ENCODE peak calls at places on chromosomes 4 and X, in seven cellular contexts. P is kidney epithelial cell, J is putamen, S is Calu3, C is tibial artery, G is lower leg skin, V is T-cell. H is an unnamed sample.

GRCh38 chrX:129772796-129773431 is 6.8 kb upstream of the SASH3 start:
- DNase-seq in G (peak; percentile 45), J (peak; percentile 21), P (no peak), V (peak; percentile 40), C (peak; percentile 53), S (no peak), H (peak; percentile 76)

GRCh38 chrX:22300130-22300529 is 27.4 kb downstream of the CBLL2 start:
- DNase-seq in V (no peak), J (peak; percentile 29), S (peak; percentile 1), P (peak; percentile 29), C (no peak), G (no peak), H (peak; percentile 11)

GRCh38 chrX:109199726-109200125 is 282.2 kb downstream of the GUCY2F start:
- DNase-seq in P (no peak), S (no peak), G (no peak), C (no peak), J (no peak), V (no peak), H (no peak)

GRCh38 chr4:147842573-147842972 is 110.7 kb downstream of the ARHGAP10 start:
- DNase-seq in J (peak; percentile 86), V (no peak), C (no peak), G (no peak), S (no peak), P (no peak), H (no peak)

GRCh38 chr4:154164931-154165839 is 326.4 kb downstream of the DCHS2 start:
- DNase-seq in C (peak; percentile 49), G (peak; percentile 23), J (no peak), V (no peak), S (peak; percentile 12), P (peak; percentile 94), H (no peak)

GRCh38 chr4:7904942-7905341 is 34.7 kb downstream of the AFAP1 start:
- DNase-seq in P (no peak), S (no peak), J (peak; percentile 79), C (no peak), V (no peak), G (no peak), H (no peak)

GRCh38 chr4:145618912-145619638 is at the start of gene MMAA:
- DNase-seq in V (peak; percentile 90), S (peak; percentile 94), J (peak; percentile 94), C (peak; percentile 93), G (peak; percentile 91), P (peak; percentile 67), H (peak; percentile 89)

GRCh38 chrX:39563189-39563588 is 534.6 kb downstream of the BCOR start:
- DNase-seq in V (no peak), S (no peak), P (no peak), G (no peak), C (no peak), J (no peak), H (no peak)

GRCh38 chrX:152927858-152928760 is 30.2 kb downstream of the ZNF185 start:
- DNase-seq in S (no peak), V (no peak), G (no peak), P (no peak), C (no peak), J (peak; percentile 73), H (peak; percentile 52)

GRCh38 chr4:128737098-128737513 is 72.4 kb upstream of the JADE1 start:
- DNase-seq in G (no peak), C (no peak), V (no peak), S (no peak), P (no peak), J (no peak), H (no peak)

GRCh38 chr4:36332023-36332781 is 50.8 kb downstream of the DTHD1 start:
- DNase-seq in P (no peak), S (no peak), G (no peak), J (peak; percentile 94), V (no peak), C (no peak), H (peak; percentile 98)

GRCh38 chr4:7841071-7841470 is 98.6 kb downstream of the AFAP1 start:
- DNase-seq in G (no peak), J (no peak), P (no peak), S (no peak), C (no peak), V (no peak), H (no peak)

GRCh38 chrX:132491191-132491590 is 2.4 kb upstream of the MBNL3 start:
- DNase-seq in P (no peak), C (no peak), G (peak; percentile 20), J (peak; percentile 24), S (peak; percentile 43), V (peak; percentile 11), H (peak; percentile 81)

GRCh38 chr4:25908491-25908901 is 5.5 kb upstream of the SMIM20 start:
- DNase-seq in P (peak; percentile 91), V (no peak), C (no peak), J (no peak), S (peak; percentile 33), G (no peak), H (peak; percentile 70)

GRCh38 chrX:103628386-103629290 is at the start of gene TCEAL1:
- DNase-seq in V (peak; percentile 15), S (peak; percentile 43), G (peak; percentile 39), P (no peak), J (peak; percentile 68), C (peak; percentile 70), H (peak; percentile 73)

GRCh38 chr4:6758732-6759131 is 23.8 kb upstream of the KIAA0232 start:
- DNase-seq in G (no peak), C (no peak), J (no peak), V (no peak), P (no peak), S (no peak), H (no peak)

GRCh38 chrX:23952984-23953907 is 45.4 kb downstream of the CXorf58 start:
- DNase-seq in S (peak; percentile 1), J (no peak), G (no peak), P (no peak), C (no peak), V (peak; percentile 16), H (peak; percentile 19)

GRCh38 chr4:156999175-156999517 is 27.5 kb upstream of the PDGFC start:
- DNase-seq in V (no peak), C (peak; percentile 26), S (peak; percentile 77), J (no peak), P (peak; percentile 93), G (peak; percentile 69), H (peak; percentile 9)

H was measured in pons.